ENCODE peak calls at places on chromosome 16, in five cellular contexts. E is EH; O is activated naive CD4-positive, alpha-beta T cell treated with Interleukin-2 at 50 U/mL for 16 hours; Y is activated T-helper 2 cell treated with anti-CD3 and anti-CD28 coated beads, Interferon-gamma antibody, Interleukin-2, Interleukin-4, amounts not matched to agents 10 μg/mL and 5 μg/mL and 100 μg/mL, durations not matched to agents 14 hours and 24 hours and 36 hours; C is A172. H is an unnamed sample.

GRCh38 chr16:80971814-80972213 is 34.9 kb downstream of the CMC2 start:
- DNase-seq in E (no peak), O (no peak), Y (no peak), C (no peak), H (no peak)

GRCh38 chr16:58125781-58126335 is 3.3 kb downstream of the CFAP20 start:
- DNase-seq in E (no peak), O (no peak), Y (no peak), C (no peak), H (no peak)

GRCh38 chr16:69199382-69199781 is 12.4 kb downstream of the SNTB2 start:
- DNase-seq in E (peak), O (no peak), Y (no peak), C (peak), H (peak)

GRCh38 chr16:67396159-67396774 is 3.0 kb upstream of the TPPP3 start:
- DNase-seq in E (peak), O (no peak), Y (no peak), C (peak), H (peak)

GRCh38 chr16:9124444-9124843 is 33.0 kb downstream of the HAPSTR1 start:
- DNase-seq in E (no peak), O (no peak), Y (no peak), C (no peak), H (no peak)

GRCh38 chr16:80804061-80804450 is 342 bp downstream of the CDYL2 start:
- DNase-seq in E (peak), O (peak), Y (peak), C (peak), H (peak)

GRCh38 chr16:79533292-79533691 is 67.2 kb downstream of the MAF start:
- DNase-seq in E (no peak), O (no peak), Y (no peak), C (no peak), H (no peak)

GRCh38 chr16:49528035-49528434 is 154.4 kb downstream of the C16orf78 start:
- DNase-seq in E (peak), O (no peak), Y (no peak), C (peak), H (no peak)

GRCh38 chr16:50696575-50697420 is 3.4 kb downstream of the NOD2 start:
- DNase-seq in E (peak), O (peak), Y (no peak), C (peak), H (peak)

GRCh38 chr16:56880176-56880575 is 15.2 kb downstream of the SLC12A3 start:
- DNase-seq in E (no peak), O (no peak), Y (no peak), C (no peak), H (no peak)

GRCh38 chr16:75063549-75064082 is 53.0 kb downstream of the LDHD start:
- DNase-seq in E (no peak), O (no peak), Y (no peak), C (no peak), H (no peak)

GRCh38 chr16:57708168-57708567 is 13.6 kb downstream of the DRC7 start:
- DNase-seq in E (no peak), O (no peak), Y (no peak), C (no peak), H (peak)

GRCh38 chr16:3868556-3868955 is 12.0 kb downstream of the CREBBP start:
- DNase-seq in E (no peak), O (no peak), Y (no peak), C (no peak), H (no peak)

GRCh38 chr16:10932959-10933710 is 9.1 kb downstream of the DEXI start:
- DNase-seq in E (no peak), O (no peak), Y (no peak), C (no peak), H (no peak)

GRCh38 chr16:85423186-85423550 is 190.0 kb upstream of the GSE1 start:
- DNase-seq in E (no peak), O (no peak), Y (no peak), C (no peak), H (no peak)

GRCh38 chr16:2428051-2428786 is 1.0 kb upstream of the CCNF start:
- DNase-seq in E (peak), O (peak), Y (no peak), C (no peak), H (no peak)

GRCh38 chr16:63617047-63617989 is 1504.5 kb downstream of the CDH11 start:
- DNase-seq in E (no peak), O (no peak), Y (no peak), C (no peak), H (no peak)

GRCh38 chr16:72189865-72190371 is 18.0 kb upstream of the PMFBP1 start:
- DNase-seq in E (peak), O (no peak), Y (no peak), C (peak), H (peak)

H was measured in IMR-90.